ENCODE peak calls at places on chromosomes 11 and 22, in four cellular contexts. J, X, Y and D are unnamed samples.

GRCh38 chr11:74048993-74049392 is 40.1 kb upstream of the UCP3 start:
- DNase-seq in J (no peak), X (no peak), Y (no peak), D (no peak)

GRCh38 chr11:10514210-10514609 is 26.8 kb downstream of the RNF141 start:
- DNase-seq in Y (no peak), X (no peak), J (no peak), D (no peak)

GRCh38 chr22:39128508-39128907 is 24.0 kb downstream of the CBX7 start:
- DNase-seq in Y (no peak), J (no peak), X (no peak), D (no peak)

GRCh38 chr22:38524434-38524833 is 18.3 kb upstream of the DDX17 start:
- DNase-seq in J (no peak), Y (no peak), X (no peak), D (no peak)

GRCh38 chr11:12205330-12205729 is 94.9 kb downstream of the MICAL2 start:
- DNase-seq in Y (no peak), X (no peak), J (no peak), D (no peak)

GRCh38 chr11:73034777-73035176 is 107.3 kb downstream of the FCHSD2 start:
- DNase-seq in Y (no peak), J (no peak), X (no peak), D (no peak)

GRCh38 chr22:41862160-41862529 is 29.2 kb downstream of the SREBF2 start:
- DNase-seq in J (no peak), Y (no peak), X (no peak), D (no peak)

GRCh38 chr11:87347441-87347840 is 309.7 kb downstream of the TMEM135 start:
- DNase-seq in J (no peak), Y (no peak), X (no peak), D (no peak)

GRCh38 chr11:79940165-79940564 is 499.3 kb upstream of the TENM4 start:
- DNase-seq in X (no peak), J (no peak), Y (no peak), D (no peak)

GRCh38 chr11:102727890-102728289 is 3.1 kb upstream of the MMP8 start:
- DNase-seq in X (no peak), J (no peak), Y (no peak), D (no peak)

GRCh38 chr11:128776434-128777284 is 82.8 kb downstream of the FLI1 start:
- DNase-seq in J (peak), Y (no peak), X (no peak), D (no peak)

GRCh38 chr11:61959678-61960077 is 7.8 kb downstream of the FTH1 start:
- DNase-seq in Y (peak), J (no peak), X (no peak), D (no peak)

GRCh38 chr11:123057604-123058305 is 4.2 kb downstream of the HSPA8 start:
- DNase-seq in J (no peak), X (no peak), Y (no peak), D (no peak)

GRCh38 chr11:35781342-35782171 is 119.0 kb downstream of the TRIM44 start:
- DNase-seq in J (no peak), X (no peak), Y (no peak), D (no peak)

GRCh38 chr11:133936136-133936535 is 20.6 kb downstream of the IGSF9B start:
- DNase-seq in X (no peak), J (no peak), Y (no peak), D (no peak)

GRCh38 chr11:123055132-123055924 is 6.6 kb downstream of the HSPA8 start:
- DNase-seq in Y (peak), J (no peak), X (no peak), D (no peak)

GRCh38 chr22:29346659-29347058 is 31.2 kb upstream of the RASL10A start:
- DNase-seq in J (no peak), Y (no peak), X (no peak), D (no peak)

GRCh38 chr22:20080776-20081654 is 974 bp downstream of the DGCR8 start:
- DNase-seq in Y (no peak), J (no peak), X (peak), D (peak)

GRCh38 chr11:80529722-80530121 is 1088.9 kb upstream of the TENM4 start:
- DNase-seq in Y (no peak), J (no peak), X (no peak), D (no peak)

GRCh38 chr11:114571712-114572111 is 12.0 kb upstream of the NXPE1 start:
- DNase-seq in Y (no peak), J (no peak), X (no peak), D (no peak)

GRCh38 chr11:39807904-39808303 is 1651.5 kb downstream of the LRRC4C start:
- DNase-seq in X (no peak), J (no peak), Y (no peak), D (no peak)

GRCh38 chr11:70517996-70518907 is 119.9 kb downstream of the CTTN start:
- DNase-seq in Y (no peak), J (no peak), X (no peak), D (no peak)

GRCh38 chr11:61935861-61936260 is 14.3 kb upstream of the BEST1 start:
- DNase-seq in X (no peak), J (no peak), Y (no peak), D (no peak)

GRCh38 chr11:282171-282570 is 4.0 kb downstream of the NLRP6 start:
- DNase-seq in X (no peak), Y (no peak), J (no peak), D (no peak)

GRCh38 chr11:30786392-30787120 is 200.4 kb upstream of the MPPED2 start:
- DNase-seq in X (no peak), J (no peak), Y (no peak), D (no peak)

GRCh38 chr11:116465056-116465455 is 307.7 kb downstream of the BUD13 start:
- DNase-seq in X (no peak), J (no peak), Y (no peak), D (no peak)

GRCh38 chr22:28014141-28015055 is 95.3 kb upstream of the PITPNB start:
- DNase-seq in X (no peak), Y (peak), J (no peak), D (no peak)

GRCh38 chr11:62535802-62536201 is 10.8 kb downstream of the AHNAK start:
- DNase-seq in J (no peak), Y (no peak), X (no peak), D (no peak)

GRCh38 chr22:20401376-20402020 is 7.5 kb downstream of the ZNF74 start:
- DNase-seq in Y (peak), J (no peak), X (no peak), D (no peak)

GRCh38 chr22:50696799-50697561 is 24.4 kb downstream of the SHANK3 start:
- DNase-seq in X (no peak), J (no peak), Y (peak), D (no peak)

DNA sequence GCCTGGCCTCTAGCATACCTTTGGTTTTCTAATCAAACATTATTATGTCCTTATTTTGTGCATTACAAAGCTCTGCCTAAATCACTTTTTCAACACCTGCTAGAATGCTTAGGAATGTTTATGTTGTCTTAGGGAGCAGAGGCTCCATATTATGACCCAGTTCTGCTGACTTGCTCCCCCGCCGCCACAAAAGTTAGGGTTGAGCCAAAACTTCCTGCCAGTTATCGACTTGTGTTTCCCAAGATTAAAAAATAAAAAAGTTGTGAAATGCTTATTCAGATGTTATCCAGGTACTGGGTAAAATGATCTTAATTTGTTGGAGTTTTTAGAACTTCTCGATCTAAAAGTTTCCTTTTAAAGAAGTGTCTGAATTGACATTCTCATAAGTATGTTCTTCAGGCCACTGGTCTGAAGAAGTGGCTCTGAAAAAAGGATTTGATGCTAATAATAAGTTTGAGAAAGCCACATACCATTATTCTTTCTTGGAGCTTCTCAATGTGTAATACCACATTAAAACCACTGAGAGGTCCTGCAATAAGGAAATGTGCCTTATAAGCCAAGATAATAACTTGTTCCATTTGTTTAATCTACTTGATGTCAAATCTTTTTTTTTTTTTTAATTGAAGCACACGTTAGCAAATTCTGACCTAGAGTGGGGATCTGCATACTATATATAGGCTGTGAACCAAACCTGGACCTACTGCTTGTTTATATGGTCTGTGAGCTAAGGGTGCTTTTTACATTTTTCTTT is 2.2 kb downstream of the RNF185 start:
- DNase-seq in J (no peak), X (no peak), Y (no peak), D (no peak)
- H3K27ac ChIP-seq in J (no peak), X (no peak), Y (no peak), D (peak)

DNA sequence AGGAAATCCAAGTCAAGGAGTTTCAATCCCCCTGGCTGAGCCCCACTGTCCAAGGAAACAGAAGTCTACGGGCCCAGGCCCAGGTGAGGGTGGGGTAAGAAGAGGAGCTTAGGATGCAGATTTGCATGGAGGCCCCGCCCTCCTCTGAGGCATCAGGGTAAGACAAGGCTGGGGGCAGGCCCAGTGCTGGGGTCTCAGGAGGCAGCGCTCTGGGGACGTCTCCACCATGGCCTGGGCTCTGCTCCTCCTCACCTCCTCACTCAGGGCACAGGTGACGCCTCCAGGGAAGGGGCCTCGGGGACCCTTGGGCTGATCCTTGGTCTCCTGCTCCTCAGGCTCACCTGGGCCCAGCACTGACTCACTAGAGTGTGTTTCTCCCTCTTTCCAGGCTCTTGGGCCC is 31.3 kb upstream of the IGLL5 start:
- DNase-seq in J (no peak), X (no peak), Y (peak), D (no peak)
- TF ChIP-seq POLR2A in J (no peak), X (no peak), Y (no peak), D (no peak)

GRCh38 chr11:117669062-117669461 is 128.0 kb downstream of the DSCAML1 start:
- DNase-seq in X (no peak), Y (no peak), J (no peak), D (no peak)

GRCh38 chr11:117670443-117670842 is 126.6 kb downstream of the DSCAML1 start:
- DNase-seq in X (no peak), Y (no peak), J (no peak), D (no peak)

GRCh38 chr11:117670924-117671323 is 126.1 kb downstream of the DSCAML1 start:
- DNase-seq in J (no peak), Y (no peak), X (no peak), D (no peak)

GRCh38 chr11:117668291-117668690 is 128.7 kb downstream of the DSCAML1 start:
- DNase-seq in X (no peak), J (no peak), Y (no peak), D (no peak)

GRCh38 chr11:117669616-117670015 is 127.4 kb downstream of the DSCAML1 start:
- DNase-seq in X (no peak), J (no peak), Y (no peak), D (no peak)
- H3K27ac ChIP-seq in X (no peak), J (no peak), Y (no peak), D (no peak)

GRCh38 chr22:17912942-17913704 is 111.2 kb downstream of the MICAL3 start:
- DNase-seq in Y (no peak), J (no peak), X (no peak), D (no peak)

GRCh38 chr22:17911887-17912286 is 112.5 kb downstream of the MICAL3 start:
- DNase-seq in X (no peak), J (no peak), Y (no peak), D (no peak)

GRCh38 chr22:17911312-17911705 is 113.1 kb downstream of the MICAL3 start:
- DNase-seq in Y (no peak), X (no peak), J (no peak), D (no peak)

GRCh38 chr22:17907731-17908051 is 116.7 kb downstream of the MICAL3 start:
- DNase-seq in X (no peak), Y (no peak), J (no peak), D (no peak)

GRCh38 chr22:17910561-17911311 is 113.6 kb downstream of the MICAL3 start:
- DNase-seq in J (no peak), X (peak), Y (no peak), D (peak)
- TF ChIP-seq POLR2A in J (no peak), X (no peak), Y (no peak), D (no peak)

GRCh38 chr11:111733009-111733408 is 33.2 kb downstream of the PPP2R1B start:
- DNase-seq in Y (no peak), X (peak), J (no peak), D (no peak)

GRCh38 chr11:111733655-111734088 is 32.5 kb downstream of the PPP2R1B start:
- DNase-seq in X (no peak), Y (no peak), J (no peak), D (no peak)

GRCh38 chr11:111730871-111731591 is 35.2 kb downstream of the PPP2R1B start:
- DNase-seq in Y (peak), J (no peak), X (no peak), D (peak)

GRCh38 chr11:111730031-111730430 is 36.2 kb downstream of the PPP2R1B start:
- DNase-seq in X (no peak), J (no peak), Y (no peak), D (no peak)

DNA sequence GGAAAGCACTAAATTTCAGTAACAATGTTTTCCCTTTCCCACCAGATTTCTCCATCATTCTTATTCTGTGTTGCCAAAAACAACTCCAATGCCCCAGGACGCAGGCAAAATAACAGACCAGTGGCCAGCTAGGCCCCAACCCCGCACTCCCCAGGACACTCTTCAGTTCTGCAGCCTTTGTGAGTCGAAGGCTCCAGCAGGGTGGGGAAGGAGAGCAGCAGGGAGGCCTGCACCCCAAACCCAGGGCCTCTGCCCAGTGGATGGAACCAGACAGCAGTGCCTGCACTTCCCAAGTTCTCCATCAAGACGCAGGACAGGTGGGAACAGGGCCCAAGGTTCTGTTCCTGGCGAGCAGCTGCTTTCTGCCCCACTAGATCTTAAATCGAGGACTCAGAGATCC is 34.4 kb downstream of the PPP2R1B start:
- DNase-seq in Y (no peak), X (no peak), J (no peak), D (no peak)
- H3K27ac ChIP-seq in Y (peak), X (peak), J (no peak), D (peak)